ENCODE peak calls at places on chromosome X, in six cellular contexts. W, V, H, E, K and O are unnamed samples.

GRCh38 chrX:150573702-150574101 is 5.3 kb downstream of the MTM1 start:
- DNase-seq in W (no peak), V (no peak), H (no peak), E (no peak), K (no peak), O (no peak)

GRCh38 chrX:25158635-25159034 is 142.9 kb upstream of the ARX start:
- DNase-seq in W (no peak), V (peak; percentile 44), H (no peak), E (no peak), K (no peak), O (no peak)

GRCh38 chrX:67607436-67607835 is 63.6 kb downstream of the AR start:
- DNase-seq in W (no peak), V (no peak), H (peak; percentile 45), E (peak; percentile 83), K (no peak), O (no peak)

GRCh38 chrX:47613082-47613481 is 6.6 kb downstream of the SYN1 start:
- DNase-seq in W (no peak), V (no peak), H (no peak), E (no peak), K (peak; percentile 27), O (no peak)

GRCh38 chrX:111869639-111870034 is 6.3 kb upstream of the TRPC5OS start:
- DNase-seq in W (no peak), V (peak; percentile 64), H (no peak), E (peak; percentile 47), K (peak; percentile 4), O (peak; percentile 49)

GRCh38 chrX:920234-920799 is 289.7 kb downstream of the SHOX start:
- DNase-seq in W (no peak), V (no peak), H (peak; percentile 82), E (no peak), K (no peak), O (no peak)

GRCh38 chrX:108186811-108187210 is 95.2 kb downstream of the ATG4A start:
- DNase-seq in W (no peak), V (peak; percentile 92), H (peak; percentile 56), E (peak; percentile 81), K (no peak), O (no peak)

GRCh38 chrX:134774190-134775048 is 116.1 kb upstream of the PLAC1 start:
- DNase-seq in W (no peak), V (peak; percentile 86), H (no peak), E (no peak), K (no peak), O (no peak)

GRCh38 chrX:132956421-132957210 is 1.8 kb downstream of the HS6ST2 start:
- DNase-seq in W (no peak), V (no peak), H (no peak), E (no peak), K (no peak), O (no peak)

GRCh38 chrX:41518841-41519220 is 71.7 kb downstream of the NYX start:
- DNase-seq in W (no peak), V (no peak), H (no peak), E (peak; percentile 5), K (no peak), O (no peak)

GRCh38 chrX:69161371-69161770 is 3.9 kb downstream of the PJA1 start:
- DNase-seq in W (no peak), V (no peak), H (no peak), E (no peak), K (no peak), O (no peak)

GRCh38 chrX:37348237-37349130 is 680 bp upstream of the PRRG1 start:
- DNase-seq in W (no peak), V (peak; percentile 77), H (no peak), E (peak; percentile 18), K (no peak), O (no peak)